ENCODE peak calls at places on chromosomes 6 and 20, in six cellular contexts. One of them, this sample, is unnamed. For H3K9me2 and H3K4me1, the result is how much of the 10 kb centered on the place peaks cover.

GRCh38 chr20:11686900-11687543 is 230.7 kb upstream of the BTBD3 start:
- DNase-seq in GM23338: peak
- DNase-seq in HCT116: no peak
- DNase-seq in hepatocyte: peak
- DNase-seq in PC-9: no peak
- DNase-seq in GM23248: peak
- DNase-seq in this sample: peak

GRCh38 chr20:19922716-19923115 is 94.4 kb upstream of the NAA20 start:
- DNase-seq in GM23338: peak
- DNase-seq in HCT116: no peak
- DNase-seq in hepatocyte: no peak
- DNase-seq in PC-9: no peak
- DNase-seq in GM23248: no peak
- DNase-seq in this sample: no peak

GRCh38 chr20:63553251-63553932 is 567 bp upstream of the FNDC11 start:
- DNase-seq in GM23338: peak
- DNase-seq in HCT116: peak
- DNase-seq in hepatocyte: peak
- DNase-seq in PC-9: peak
- DNase-seq in GM23248: peak
- DNase-seq in this sample: peak

GRCh38 chr6:56814802-56815201 is 140.1 kb upstream of the BEND6 start:
- DNase-seq in GM23338: no peak
- DNase-seq in HCT116: no peak
- DNase-seq in hepatocyte: no peak
- DNase-seq in PC-9: no peak
- DNase-seq in GM23248: no peak
- DNase-seq in this sample: no peak

GRCh38 chr6:160248538-160248937 is 10.1 kb downstream of the SLC22A2 start:
- DNase-seq in GM23338: no peak
- DNase-seq in HCT116: no peak
- DNase-seq in hepatocyte: no peak
- DNase-seq in PC-9: no peak
- DNase-seq in GM23248: peak
- DNase-seq in this sample: peak

GRCh38 chr20:59616306-59616705 is 12.0 kb downstream of the PHACTR3 start:
- DNase-seq in GM23338: no peak
- DNase-seq in HCT116: no peak
- DNase-seq in hepatocyte: no peak
- DNase-seq in PC-9: no peak
- DNase-seq in GM23248: no peak
- DNase-seq in this sample: no peak

GRCh38 chr6:160331753-160332152 is 16.4 kb upstream of the SLC22A3 start:
- DNase-seq in GM23338: no peak
- DNase-seq in HCT116: no peak
- DNase-seq in hepatocyte: no peak
- DNase-seq in PC-9: no peak
- DNase-seq in GM23248: no peak
- DNase-seq in this sample: no peak

GRCh38 chr6:16200231-16200941 is 38.0 kb upstream of the GMPR start:
- DNase-seq in GM23338: no peak
- DNase-seq in HCT116: no peak
- DNase-seq in hepatocyte: peak
- DNase-seq in PC-9: no peak
- DNase-seq in GM23248: peak
- DNase-seq in this sample: no peak

GRCh38 chr20:20505554-20505953 is 137.7 kb downstream of the INSM1 start:
- DNase-seq in GM23338: no peak
- DNase-seq in HCT116: no peak
- DNase-seq in hepatocyte: no peak
- DNase-seq in PC-9: no peak
- DNase-seq in GM23248: no peak
- DNase-seq in this sample: no peak

GRCh38 chr20:288956-289692 is 1.4 kb downstream of the C20orf96 start:
- DNase-seq in GM23338: no peak
- DNase-seq in HCT116: no peak
- DNase-seq in hepatocyte: no peak
- DNase-seq in PC-9: no peak
- DNase-seq in GM23248: no peak
- DNase-seq in this sample: peak

GRCh38 chr6:56463443-56463842 is 179.2 kb downstream of the DST start:
- DNase-seq in GM23338: no peak
- DNase-seq in HCT116: no peak
- DNase-seq in hepatocyte: no peak
- DNase-seq in PC-9: no peak
- DNase-seq in GM23248: no peak
- DNase-seq in this sample: no peak

GRCh38 chr6:43509142-43509983 is 783 bp downstream of the LRRC73 start:
- DNase-seq in GM23338: peak
- DNase-seq in HCT116: no peak
- DNase-seq in hepatocyte: no peak
- DNase-seq in PC-9: no peak
- DNase-seq in GM23248: peak
- DNase-seq in this sample: no peak

GRCh38 chr6:47294990-47295389 is 14.7 kb downstream of the TNFRSF21 start:
- DNase-seq in GM23338: no peak
- DNase-seq in HCT116: no peak
- DNase-seq in hepatocyte: no peak
- DNase-seq in PC-9: no peak
- DNase-seq in GM23248: no peak
- DNase-seq in this sample: no peak

GRCh38 chr6:30960907-30961673 is 20.3 kb downstream of the MUCL3 start:
- DNase-seq in GM23338: no peak
- DNase-seq in HCT116: no peak
- DNase-seq in hepatocyte: no peak
- DNase-seq in PC-9: no peak
- DNase-seq in GM23248: peak
- DNase-seq in this sample: no peak

GRCh38 chr6:56683882-56684281 is 41.2 kb upstream of the DST start:
- DNase-seq in GM23338: no peak
- DNase-seq in HCT116: no peak
- DNase-seq in hepatocyte: peak
- DNase-seq in PC-9: peak
- DNase-seq in GM23248: peak
- DNase-seq in this sample: peak

GRCh38 chr6:83467620-83468036 is 36.8 kb upstream of the ME1 start:
- DNase-seq in GM23338: no peak
- DNase-seq in HCT116: no peak
- DNase-seq in hepatocyte: no peak
- DNase-seq in PC-9: no peak
- DNase-seq in GM23248: no peak
- DNase-seq in this sample: no peak

GRCh38 chr6:116405663-116406329 is 35.0 kb downstream of the DSE start:
- DNase-seq in GM23338: peak
- DNase-seq in HCT116: peak
- DNase-seq in hepatocyte: no peak
- DNase-seq in PC-9: no peak
- DNase-seq in GM23248: peak
- DNase-seq in this sample: peak

GRCh38 chr6:100281471-100281878 is 183.2 kb downstream of the SIM1 start:
- DNase-seq in GM23338: peak
- DNase-seq in HCT116: no peak
- DNase-seq in hepatocyte: no peak
- DNase-seq in PC-9: no peak
- DNase-seq in GM23248: no peak
- DNase-seq in this sample: no peak

GRCh38 chr6:78089551-78089950 is 436.7 kb downstream of the MEI4 start:
- DNase-seq in GM23338: no peak
- DNase-seq in HCT116: no peak
- DNase-seq in hepatocyte: no peak
- DNase-seq in PC-9: no peak
- DNase-seq in GM23248: no peak
- DNase-seq in this sample: no peak

GRCh38 chr20:50049442-50050026 is 63.4 kb downstream of the UBE2V1 start:
- DNase-seq in GM23338: no peak
- DNase-seq in HCT116: no peak
- DNase-seq in hepatocyte: no peak
- DNase-seq in PC-9: no peak
- DNase-seq in GM23248: no peak
- DNase-seq in this sample: no peak

GRCh38 chr20:50163570-50164317 is 10.2 kb upstream of the PEDS1 start:
- DNase-seq in GM23338: no peak
- DNase-seq in HCT116: no peak
- DNase-seq in hepatocyte: no peak
- DNase-seq in PC-9: peak
- DNase-seq in GM23248: peak
- DNase-seq in this sample: peak

GRCh38 chr6:155171109-155171746 is 92.6 kb upstream of the CLDN20 start:
- DNase-seq in GM23338: no peak
- DNase-seq in HCT116: peak
- DNase-seq in hepatocyte: peak
- DNase-seq in PC-9: peak
- DNase-seq in GM23248: peak
- DNase-seq in this sample: peak

GRCh38 chr6:52233975-52234823 is 10.1 kb downstream of the IL17F start:
- DNase-seq in GM23338: peak
- DNase-seq in HCT116: peak
- DNase-seq in hepatocyte: peak
- DNase-seq in PC-9: peak
- DNase-seq in GM23248: peak
- DNase-seq in this sample: peak

GRCh38 chr6:63565727-63566625 is 6.3 kb upstream of the LOC128125822 start:
- DNase-seq in GM23338: peak
- DNase-seq in HCT116: no peak
- DNase-seq in hepatocyte: no peak
- DNase-seq in PC-9: no peak
- DNase-seq in GM23248: no peak
- DNase-seq in this sample: no peak

GRCh38 chr6:20711518-20711917 is 177.3 kb downstream of the CDKAL1 start:
- DNase-seq in GM23338: no peak
- DNase-seq in HCT116: no peak
- DNase-seq in hepatocyte: no peak
- DNase-seq in PC-9: no peak
- DNase-seq in GM23248: peak
- DNase-seq in this sample: no peak

DNA sequence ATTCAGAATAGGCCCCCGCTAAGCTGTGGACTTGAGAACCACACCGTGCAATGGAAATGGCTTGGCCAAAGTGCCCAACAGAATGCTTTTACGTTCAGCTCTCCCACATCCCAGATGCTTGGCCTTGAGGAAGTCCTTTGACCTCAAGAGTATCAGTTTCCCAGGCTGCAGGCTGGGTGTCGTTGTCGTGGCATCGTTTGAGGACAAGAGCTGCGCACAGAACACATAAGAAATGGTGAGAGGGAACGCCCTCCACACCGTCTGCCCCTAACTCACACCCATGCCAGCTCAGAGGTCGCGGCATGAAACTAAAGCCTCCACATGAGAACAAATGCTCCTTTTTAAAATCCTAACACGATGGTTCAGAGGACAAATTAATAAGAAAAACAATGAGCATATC is 37.0 kb downstream of the NFATC2 start:
- DNase-seq in GM23338: no peak
- DNase-seq in HCT116: no peak
- DNase-seq in hepatocyte: no peak
- DNase-seq in PC-9: no peak
- DNase-seq in GM23248: no peak
- DNase-seq in this sample: no peak
- H3K9me2 ChIP-seq in GM23338: under half
- H3K9me2 ChIP-seq in HCT116: under half
- H3K9me2 ChIP-seq in hepatocyte: under half
- H3K9me2 ChIP-seq in PC-9: under half
- H3K9me2 ChIP-seq in GM23248: under half
- H3K9me2 ChIP-seq in this sample: under half

DNA sequence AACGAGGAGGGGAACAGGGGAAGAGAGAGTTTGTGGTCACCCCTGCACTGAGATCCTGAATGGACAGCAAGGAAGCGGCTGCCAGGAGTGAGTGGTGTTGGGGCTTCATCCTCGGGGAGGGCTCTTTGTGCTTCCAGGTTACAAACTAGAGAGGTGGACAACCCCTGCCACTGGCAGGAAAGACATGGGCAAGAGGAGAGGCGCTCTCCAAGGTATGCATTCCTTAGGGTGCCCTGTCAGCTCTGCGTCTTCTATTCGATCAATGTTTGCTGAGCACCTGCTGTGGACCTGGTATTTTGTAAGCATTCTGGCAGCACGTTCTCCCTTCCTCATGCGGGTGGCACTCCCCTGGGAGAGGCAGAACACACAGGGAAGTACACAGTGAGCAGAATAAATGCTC is 93.6 kb downstream of the CDH4 start:
- DNase-seq in GM23338: no peak
- DNase-seq in HCT116: no peak
- DNase-seq in hepatocyte: no peak
- DNase-seq in PC-9: no peak
- DNase-seq in GM23248: no peak
- DNase-seq in this sample: no peak
- H3K4me1 ChIP-seq in GM23338: under half
- H3K4me1 ChIP-seq in HCT116: under half
- H3K4me1 ChIP-seq in hepatocyte: under half
- H3K4me1 ChIP-seq in PC-9: under half
- H3K4me1 ChIP-seq in GM23248: under half
- H3K4me1 ChIP-seq in this sample: under half

DNA sequence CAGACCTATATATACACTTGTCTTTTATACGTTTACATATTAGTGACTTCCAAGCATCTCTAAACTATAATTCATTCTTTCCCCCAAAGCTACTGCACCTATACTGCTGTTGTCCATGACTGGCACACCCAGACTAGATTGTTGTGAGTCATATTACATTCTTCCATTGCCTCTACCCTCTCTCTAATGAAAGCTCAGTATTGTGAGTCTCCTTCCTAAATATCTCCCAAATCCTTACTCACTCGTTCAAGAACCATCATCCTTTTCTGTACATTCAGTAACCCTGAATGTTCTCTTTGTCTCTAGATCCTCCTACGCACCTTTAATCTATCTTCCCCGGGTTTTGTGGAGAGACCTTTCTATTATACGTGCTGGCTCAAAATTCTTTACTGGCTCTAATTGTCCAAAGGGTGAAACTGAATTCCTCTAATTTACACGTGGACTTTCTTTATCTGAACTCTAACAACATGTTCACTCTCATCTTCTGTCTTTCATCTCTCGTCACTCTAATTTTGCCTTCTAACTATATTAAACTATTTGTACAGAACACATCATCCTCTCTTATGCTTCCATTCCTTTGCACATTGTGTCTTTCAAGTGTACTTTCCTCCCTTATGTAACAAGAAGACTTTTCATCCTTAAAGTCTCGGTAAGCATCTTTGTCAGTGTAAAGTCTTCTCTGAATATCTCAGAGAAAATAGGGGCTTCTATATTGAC is 109.3 kb downstream of the IBTK start:
- DNase-seq in GM23338: no peak
- DNase-seq in HCT116: no peak
- DNase-seq in hepatocyte: no peak
- DNase-seq in PC-9: no peak
- DNase-seq in GM23248: peak
- DNase-seq in this sample: no peak
- H3K9me2 ChIP-seq in GM23338: under half
- H3K9me2 ChIP-seq in HCT116: under half
- H3K9me2 ChIP-seq in hepatocyte: under half
- H3K9me2 ChIP-seq in PC-9: under half
- H3K9me2 ChIP-seq in GM23248: under half
- H3K9me2 ChIP-seq in this sample: under half

DNA sequence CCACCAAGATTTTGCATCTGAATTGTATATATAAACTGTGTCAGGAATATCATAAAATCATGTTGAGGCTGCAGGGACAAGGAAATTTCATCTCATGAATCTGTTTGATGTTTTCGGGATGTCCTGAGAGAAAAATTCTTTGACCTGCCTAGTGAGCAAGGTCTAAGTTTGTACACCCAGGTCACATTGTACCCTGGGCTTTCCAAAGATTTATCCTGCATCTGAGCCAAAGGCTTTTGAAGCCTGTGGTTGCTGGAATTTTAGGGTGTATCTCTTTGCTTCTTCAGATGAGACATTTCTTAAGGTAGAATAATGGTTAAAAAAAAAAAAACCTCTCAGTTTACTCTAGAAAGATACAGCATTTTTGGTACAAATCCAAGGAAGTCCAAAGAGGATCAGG is 63.3 kb downstream of the FOXO3 start:
- DNase-seq in GM23338: no peak
- DNase-seq in HCT116: no peak
- DNase-seq in hepatocyte: no peak
- DNase-seq in PC-9: no peak
- DNase-seq in GM23248: no peak
- DNase-seq in this sample: no peak
- H3K4me1 ChIP-seq in GM23338: under half
- H3K4me1 ChIP-seq in HCT116: under half
- H3K4me1 ChIP-seq in hepatocyte: under half
- H3K4me1 ChIP-seq in PC-9: under half
- H3K4me1 ChIP-seq in GM23248: half or more
- H3K4me1 ChIP-seq in this sample: under half